ENCODE peak calls at places on chromosome 7, in eight cellular contexts. W, E, J, U, S, T, R and A are unnamed samples.

GRCh38 chr7:15433154-15433553 is 128.7 kb downstream of the AGMO start:
- DNase-seq in W (peak), E (no peak), J (no peak), U (no peak), S (no peak), T (no peak), R (no peak), A (no peak)

GRCh38 chr7:66807736-66808135 is 67.2 kb downstream of the RABGEF1 start:
- DNase-seq in W (no peak), E (no peak), J (no peak), U (no peak), S (no peak), T (no peak), R (no peak), A (no peak)

GRCh38 chr7:80804581-80804980 is 114.3 kb downstream of the SEMA3C start:
- DNase-seq in W (no peak), E (no peak), J (no peak), U (no peak), S (no peak), T (no peak), R (no peak), A (no peak)

GRCh38 chr7:22291979-22292378 is 65.0 kb downstream of the RAPGEF5 start:
- DNase-seq in W (no peak), E (no peak), J (no peak), U (no peak), S (no peak), T (no peak), R (no peak), A (no peak)

GRCh38 chr7:154902600-154903082 is 100.3 kb downstream of the PAXIP1 start:
- DNase-seq in W (no peak), E (no peak), J (no peak), U (no peak), S (no peak), T (no peak), R (no peak), A (no peak)

GRCh38 chr7:93575555-93576397 is 1.3 kb upstream of the CALCR start:
- DNase-seq in W (no peak), E (no peak), J (no peak), U (no peak), S (peak), T (no peak), R (no peak), A (no peak)

GRCh38 chr7:69412331-69413146 is 185.7 kb upstream of the AUTS2 start:
- DNase-seq in W (no peak), E (peak), J (peak), U (peak), S (peak), T (peak), R (no peak), A (peak)

GRCh38 chr7:78178319-78178718 is 379.7 kb downstream of the PHTF2 start:
- DNase-seq in W (no peak), E (peak), J (peak), U (no peak), S (no peak), T (no peak), R (no peak), A (no peak)

GRCh38 chr7:119046068-119046467 is 821.6 kb downstream of the ANKRD7 start:
- DNase-seq in W (no peak), E (no peak), J (no peak), U (no peak), S (no peak), T (no peak), R (no peak), A (no peak)

GRCh38 chr7:13359656-13360055 is 629.8 kb downstream of the ETV1 start:
- DNase-seq in W (no peak), E (no peak), J (no peak), U (no peak), S (no peak), T (no peak), R (no peak), A (no peak)

GRCh38 chr7:16671811-16672210 is 25.8 kb downstream of the BZW2 start:
- DNase-seq in W (no peak), E (no peak), J (no peak), U (no peak), S (no peak), T (no peak), R (no peak), A (no peak)

GRCh38 chr7:31695856-31696255 is 8.8 kb downstream of the PPP1R17 start:
- DNase-seq in W (no peak), E (no peak), J (no peak), U (no peak), S (no peak), T (no peak), R (no peak), A (no peak)

GRCh38 chr7:100585511-100586265 is at the start of gene LRCH4:
- DNase-seq in W (no peak), E (peak), J (peak), U (no peak), S (peak), T (no peak), R (no peak), A (no peak)

GRCh38 chr7:33774762-33775523 is 130.4 kb upstream of the BMPER start:
- DNase-seq in W (peak), E (peak), J (peak), U (no peak), S (no peak), T (peak), R (peak), A (no peak)

GRCh38 chr7:112428715-112429114 is 21.5 kb upstream of the IFRD1 start:
- DNase-seq in W (no peak), E (no peak), J (no peak), U (no peak), S (no peak), T (no peak), R (no peak), A (no peak)

GRCh38 chr7:48106906-48107659 is 18.0 kb downstream of the UPP1 start:
- DNase-seq in W (no peak), E (no peak), J (no peak), U (no peak), S (no peak), T (no peak), R (no peak), A (no peak)

GRCh38 chr7:47714669-47715607 is 133.0 kb upstream of the TNS3 start:
- DNase-seq in W (no peak), E (no peak), J (no peak), U (no peak), S (no peak), T (no peak), R (no peak), A (no peak)

GRCh38 chr7:136139392-136139791 is 162.2 kb upstream of the MTPN start:
- DNase-seq in W (no peak), E (no peak), J (no peak), U (no peak), S (no peak), T (no peak), R (no peak), A (no peak)

GRCh38 chr7:116859323-116859722 is 3.1 kb upstream of the CAPZA2 start:
- DNase-seq in W (no peak), E (peak), J (peak), U (no peak), S (peak), T (no peak), R (no peak), A (no peak)

GRCh38 chr7:140230517-140230861 is 53.7 kb upstream of the KDM7A start:
- DNase-seq in W (no peak), E (peak), J (peak), U (no peak), S (no peak), T (peak), R (no peak), A (no peak)

GRCh38 chr7:37758467-37758866 is 74.9 kb downstream of the GPR141 start:
- DNase-seq in W (no peak), E (no peak), J (no peak), U (no peak), S (no peak), T (no peak), R (no peak), A (no peak)

GRCh38 chr7:30702200-30702599 is 19.9 kb upstream of the CRHR2 start:
- DNase-seq in W (no peak), E (no peak), J (no peak), U (no peak), S (no peak), T (no peak), R (no peak), A (no peak)

GRCh38 chr7:159126496-159127345 is 17.9 kb downstream of the VIPR2 start:
- DNase-seq in W (no peak), E (no peak), J (no peak), U (no peak), S (no peak), T (no peak), R (no peak), A (no peak)

GRCh38 chr7:148697256-148697841 is 1.4 kb upstream of the CUL1 start:
- DNase-seq in W (no peak), E (peak), J (no peak), U (no peak), S (no peak), T (peak), R (no peak), A (no peak)

GRCh38 chr7:143456992-143457793 is 13.9 kb downstream of the TAS2R60 start:
- DNase-seq in W (no peak), E (peak), J (no peak), U (no peak), S (no peak), T (no peak), R (no peak), A (no peak)

GRCh38 chr7:123823898-123824753 is 20.8 kb upstream of the HYAL4 start:
- DNase-seq in W (no peak), E (no peak), J (no peak), U (no peak), S (no peak), T (no peak), R (no peak), A (no peak)

GRCh38 chr7:17638727-17639126 is 301.6 kb downstream of the SNX13 start:
- DNase-seq in W (no peak), E (no peak), J (no peak), U (no peak), S (no peak), T (no peak), R (no peak), A (no peak)

GRCh38 chr7:74051193-74051592 is 23.2 kb downstream of the ELN start:
- DNase-seq in W (no peak), E (no peak), J (no peak), U (no peak), S (no peak), T (no peak), R (no peak), A (no peak)